ENCODE peak calls at places on chromosomes 1 and 21, in five cellular contexts. M is activated CD4-positive, alpha-beta T cell treated with anti-CD3 and anti-CD28 coated beads, Interleukin-2, amount 10 ng/mL, durations not matched to agents 7 days and 5 days; C is H9; T is left cardiac atrium; F is NCI-H1105. Q is an unnamed sample.

GRCh38 chr1:172450524-172450885 is 6.6 kb upstream of the PIGC start:
- DNase-seq in F (no peak), M (no peak), C (no peak), T (no peak), Q (no peak)

GRCh38 chr1:206655471-206655882 is 20.1 kb downstream of the DYRK3 start:
- DNase-seq in C (no peak), F (peak; percentile 76), M (no peak), T (no peak), Q (no peak)

GRCh38 chr1:116478621-116479020 is 92.2 kb downstream of the CD58 start:
- DNase-seq in T (no peak), M (no peak), F (no peak), C (no peak), Q (no peak)

GRCh38 chr1:8118031-8118451 is 91.9 kb upstream of the ERRFI1 start:
- DNase-seq in C (no peak), T (no peak), F (no peak), M (no peak), Q (no peak)

GRCh38 chr1:111032295-111032897 is 68.7 kb upstream of the LRIF1 start:
- DNase-seq in T (no peak), M (peak; percentile 63), C (no peak), F (peak; percentile 4), Q (peak; percentile 53)

GRCh38 chr1:86788300-86789206 is 84.2 kb downstream of the SH3GLB1 start:
- DNase-seq in F (no peak), C (no peak), M (no peak), T (peak; percentile 53), Q (peak; percentile 69)

GRCh38 chr1:21499283-21499945 is 9.8 kb upstream of the ALPL start:
- DNase-seq in M (no peak), F (no peak), C (no peak), T (no peak), Q (no peak)

GRCh38 chr1:226870323-226871046 is at the start of gene PSEN2:
- DNase-seq in F (peak; percentile 53), T (peak; percentile 79), C (peak; percentile 60), M (peak; percentile 52), Q (peak; percentile 74)

GRCh38 chr1:157412308-157412707 is 140.0 kb downstream of the FCRL5 start:
- DNase-seq in F (no peak), M (no peak), C (no peak), T (no peak), Q (no peak)

GRCh38 chr21:15058718-15059316 is 6.0 kb downstream of the NRIP1 start:
- DNase-seq in T (no peak), F (no peak), C (no peak), M (no peak), Q (peak; percentile 47)

GRCh38 chr1:149887456-149888159 is 11.8 kb upstream of the BOLA1 start:
- DNase-seq in M (peak; percentile 91), C (peak; percentile 91), F (peak; percentile 95), T (peak; percentile 75), Q (peak; percentile 99)

GRCh38 chr1:2416403-2416802 is 4.0 kb upstream of the PEX10 start:
- DNase-seq in C (no peak), M (peak; percentile 53), T (no peak), F (no peak), Q (no peak)

GRCh38 chr1:32345289-32345827 is 9.3 kb upstream of the MARCKSL1 start:
- DNase-seq in F (no peak), M (no peak), C (no peak), T (no peak), Q (no peak)

GRCh38 chr1:225735252-225736149 is 42.1 kb upstream of the SRP9 start:
- DNase-seq in C (no peak), M (no peak), T (peak; percentile 81), F (no peak), Q (peak; percentile 100)

GRCh38 chr1:87594736-87595383 is 266.2 kb downstream of the LMO4 start:
- DNase-seq in M (no peak), C (no peak), F (no peak), T (no peak), Q (no peak)

GRCh38 chr1:149936076-149936991 is at the start of gene MTMR11:
- DNase-seq in F (no peak), M (no peak), C (no peak), T (no peak), Q (peak; percentile 69)

GRCh38 chr1:202249846-202250245 is 56.2 kb downstream of the LGR6 start:
- DNase-seq in M (no peak), C (peak; percentile 4), F (no peak), T (no peak), Q (no peak)

GRCh38 chr1:232675898-232676297 is 46.0 kb upstream of the SIPA1L2 start:
- DNase-seq in T (no peak), C (no peak), F (no peak), M (no peak), Q (no peak)

GRCh38 chr1:211541715-211542477 is 37.1 kb downstream of the SLC30A1 start:
- DNase-seq in T (no peak), M (no peak), C (no peak), F (no peak), Q (no peak)

GRCh38 chr21:40658237-40658636 is 188.7 kb downstream of the DSCAM start:
- DNase-seq in T (no peak), F (peak; percentile 82), M (no peak), C (no peak), Q (no peak)

GRCh38 chr1:67741121-67741520 is 56.1 kb downstream of the GADD45A start:
- DNase-seq in C (no peak), T (no peak), F (no peak), M (no peak), Q (no peak)

GRCh38 chr1:199404976-199405375 is 622.5 kb upstream of the NR5A2 start:
- DNase-seq in T (no peak), M (no peak), F (no peak), C (no peak), Q (no peak)

GRCh38 chr1:64748222-64748621 is 3.3 kb downstream of the RAVER2 start:
- DNase-seq in T (no peak), M (no peak), F (no peak), C (no peak), Q (no peak)

GRCh38 chr1:172845371-172845770 is 186.5 kb downstream of the FASLG start:
- DNase-seq in M (peak; percentile 21), F (no peak), T (no peak), C (no peak), Q (no peak)

GRCh38 chr1:167661527-167662436 is 31.8 kb downstream of the RCSD1 start:
- DNase-seq in C (no peak), F (no peak), T (no peak), M (no peak), Q (peak; percentile 97)

GRCh38 chr1:198084509-198084908 is 72.3 kb upstream of the NEK7 start:
- DNase-seq in F (no peak), T (no peak), M (no peak), C (no peak), Q (no peak)

GRCh38 chr21:41559658-41560599 is 52.0 kb upstream of the TMPRSS2 start:
- DNase-seq in M (no peak), T (no peak), C (no peak), F (no peak), Q (no peak)

Q was measured in MCF 10A.